ENCODE peak calls at places on chromosomes 4 and X, in six cellular contexts. S is fibroblast of pulmonary artery; J is cardiac muscle cell; B is pancreas; F is upper lobe of left lung; M is CD4-positive, alpha-beta memory T cell. X is an unnamed sample.

GRCh38 chrX:45852884-45853283 is 652.2 kb upstream of the DIPK2B start:
- DNase-seq in F (no peak), J (no peak), B (no peak), M (no peak), S (no peak), X (peak; percentile 33)

GRCh38 chr4:36394352-36394903 is 113.0 kb downstream of the DTHD1 start:
- DNase-seq in J (no peak), B (no peak), F (no peak), S (no peak), M (peak; percentile 91), X (peak; percentile 55)

GRCh38 chr4:114378306-114378903 is 220.2 kb upstream of the UGT8 start:
- DNase-seq in F (no peak), B (no peak), M (no peak), J (no peak), S (peak; percentile 68), X (peak; percentile 63)

GRCh38 chr4:673349-674091 is 556 bp downstream of the ATP5ME start:
- DNase-seq in J (no peak), S (no peak), B (no peak), M (peak; percentile 44), F (no peak), X (peak; percentile 29)

GRCh38 chrX:87636533-87636932 is 118.9 kb downstream of the KLHL4 start:
- DNase-seq in S (no peak), M (no peak), B (no peak), J (no peak), F (no peak), X (no peak)

GRCh38 chr4:126757219-126757618 is 875.5 kb upstream of the INTU start:
- DNase-seq in J (no peak), B (no peak), F (no peak), S (no peak), M (no peak), X (no peak)

GRCh38 chr4:157803441-157804168 is 369.2 kb downstream of the GASK1B start:
- DNase-seq in S (no peak), J (no peak), M (no peak), B (no peak), F (no peak), X (no peak)

GRCh38 chr4:147096667-147097604 is 151.3 kb upstream of the TTC29 start:
- DNase-seq in S (peak; percentile 84), B (no peak), M (no peak), F (no peak), J (peak; percentile 60), X (peak; percentile 62)

GRCh38 chr4:39706334-39706733 is 8.4 kb downstream of the UBE2K start:
- DNase-seq in S (peak; percentile 82), M (no peak), B (peak; percentile 42), J (no peak), F (no peak), X (peak; percentile 79)

GRCh38 chr4:856468-856901 is 30.6 kb upstream of the CPLX1 start:
- DNase-seq in M (peak; percentile 30), S (no peak), F (no peak), B (no peak), J (no peak), X (no peak)

GRCh38 chrX:122625239-122625638 is 558.8 kb upstream of the GRIA3 start:
- DNase-seq in J (no peak), B (no peak), F (no peak), S (no peak), M (no peak), X (peak; percentile 41)

GRCh38 chr4:147244786-147245185 is 236.1 kb upstream of the EDNRA start:
- DNase-seq in F (no peak), S (no peak), M (no peak), J (no peak), B (no peak), X (no peak)

GRCh38 chr4:3209551-3210325 is 39.2 kb upstream of the MSANTD1 start:
- DNase-seq in S (no peak), B (no peak), F (no peak), J (no peak), M (no peak), X (no peak)

GRCh38 chrX:2441466-2441865 is 59.3 kb downstream of the DHRSX start:
- DNase-seq in J (no peak), S (no peak), B (no peak), M (no peak), F (no peak), X (no peak)

GRCh38 chr4:82965763-82966162 is 44.9 kb downstream of the LIN54 start:
- DNase-seq in M (no peak), F (no peak), B (no peak), S (no peak), J (no peak), X (no peak)

GRCh38 chr4:82969414-82969813 is 41.2 kb downstream of the LIN54 start:
- DNase-seq in M (no peak), J (no peak), B (no peak), S (no peak), F (no peak), X (no peak)

GRCh38 chr4:82968972-82969371 is 41.7 kb downstream of the LIN54 start:
- DNase-seq in S (no peak), J (no peak), F (no peak), M (no peak), B (no peak), X (no peak)
- H3K4me3 ChIP-seq in S (no peak overlapping the region), J (no peak overlapping the region), F (no peak overlapping the region), M (no peak overlapping the region), B (no peak overlapping the region), X (no peak overlapping the region)

GRCh38 chrX:99654188-99654587 is 755.9 kb downstream of the PCDH19 start:
- DNase-seq in F (no peak), S (no peak), B (no peak), M (no peak), J (no peak), X (no peak)

DNA sequence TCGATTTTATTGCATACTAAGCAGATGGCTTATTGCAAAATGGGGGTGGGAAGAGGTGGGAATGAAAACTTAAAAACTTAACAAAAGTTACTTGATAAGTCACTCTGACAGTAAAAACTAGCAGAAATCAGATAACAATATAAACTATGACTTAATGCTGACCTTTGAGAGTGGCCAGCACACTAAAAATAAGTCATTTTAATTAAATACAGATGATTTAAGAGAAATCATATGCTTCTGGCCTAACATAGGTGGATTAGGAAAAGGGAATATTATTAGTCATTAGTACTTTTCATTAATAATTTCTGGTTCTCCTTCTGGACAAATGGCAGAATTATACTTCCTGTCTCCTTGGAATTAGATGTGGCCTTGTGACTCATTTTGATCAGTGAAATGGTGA is 756.7 kb downstream of the PCDH19 start:
- DNase-seq in F (no peak), J (no peak), S (no peak), M (no peak), B (no peak), X (no peak)
- H3K4me3 ChIP-seq in F (no peak overlapping the region), J (no peak overlapping the region), S (no peak overlapping the region), M (no peak overlapping the region), B (no peak overlapping the region), X (no peak overlapping the region)

GRCh38 chr4:154137320-154137905 is 348.5 kb upstream of the SFRP2 start:
- DNase-seq in B (no peak), S (no peak), F (no peak), J (no peak), M (no peak), X (no peak)
- H3K4me3 ChIP-seq in B (no peak overlapping the region), S (no peak overlapping the region), F (no peak overlapping the region), J (no peak overlapping the region), M (no peak overlapping the region), X (no peak overlapping the region)

DNA sequence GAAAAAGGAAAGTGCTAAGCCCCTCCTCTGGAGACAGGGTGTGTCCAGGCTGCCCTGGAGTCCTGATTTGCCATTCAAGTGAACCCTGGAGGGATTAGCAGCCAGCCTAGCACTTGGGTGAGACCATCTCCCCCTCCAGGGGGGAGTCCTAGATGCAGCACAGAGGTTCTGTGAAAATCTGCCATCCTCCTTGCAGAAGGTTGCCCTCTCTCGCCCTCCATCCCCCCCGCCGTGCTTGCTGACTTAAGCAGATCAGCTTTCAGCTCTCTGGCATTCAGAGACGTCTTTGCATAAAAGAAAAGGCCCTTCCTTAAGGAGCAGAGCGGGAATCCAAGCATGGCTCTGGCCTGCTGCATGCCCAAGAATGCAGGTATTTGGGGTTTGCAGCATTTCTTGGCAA is 102.1 kb upstream of the SCML1 start:
- DNase-seq in M (no peak), B (peak; percentile 13), J (peak; percentile 78), F (no peak), S (peak; percentile 1), X (no peak)
- H3K4me3 ChIP-seq in M (no peak overlapping the region), B (no peak overlapping the region), J (no peak overlapping the region), F (no peak overlapping the region), S (no peak overlapping the region), X (no peak overlapping the region)

DNA sequence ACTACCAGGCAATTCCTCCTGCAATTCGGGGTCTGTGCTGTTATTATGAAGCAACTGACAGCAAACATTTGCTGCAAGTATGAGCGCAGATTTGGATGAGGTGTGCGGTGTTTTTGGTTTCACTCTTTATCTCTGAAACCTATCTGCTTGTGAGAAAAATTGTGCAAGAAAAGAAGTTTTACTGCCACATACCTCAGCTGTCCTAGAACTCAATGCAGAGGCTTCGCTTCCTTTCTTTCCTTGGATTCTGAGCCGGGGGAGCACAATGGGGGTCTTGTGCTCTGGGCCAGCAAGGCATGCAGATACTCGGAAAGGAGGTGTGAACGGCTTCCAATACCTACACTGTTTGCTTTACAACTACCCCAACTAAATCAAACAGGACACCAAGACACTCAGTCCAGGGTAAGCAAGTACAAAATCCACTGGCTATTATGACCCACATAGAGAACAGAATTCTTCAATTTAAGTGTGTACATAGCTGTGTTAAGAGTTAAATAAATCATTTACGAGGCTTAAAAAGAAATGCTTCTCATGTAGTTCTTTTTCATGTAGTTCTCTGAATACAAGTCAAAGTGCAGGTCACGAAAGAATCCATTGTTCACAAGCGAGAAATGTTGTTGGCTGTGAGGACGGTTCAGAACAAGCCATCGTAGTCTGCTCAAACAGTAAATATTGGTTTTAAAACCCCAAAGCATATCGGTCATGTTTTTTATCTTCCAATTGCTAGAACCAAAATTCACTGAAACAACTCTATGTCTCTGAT is 1.1 kb downstream of the SORBS2 start:
- DNase-seq in B (no peak), S (no peak), J (no peak), M (no peak), F (no peak), X (peak; percentile 30)
- H3K4me3 ChIP-seq in B (peak overlapping the region; percentile 69), S (no peak overlapping the region), J (peak overlapping the region; percentile 55), M (no peak overlapping the region), F (no peak overlapping the region), X (peak overlapping the region; percentile 54)